ENCODE peak calls at places on chromosome 13, in five cellular contexts. One of them, this sample, is unnamed.

GRCh38 chr13:42211704-42212103 is 60.2 kb upstream of the AKAP11 start:
- DNase-seq in EL: peak
- DNase-seq in left ventricle myocardium superior: no peak
- DNase-seq in NCI-H146: no peak
- DNase-seq in T-helper 17 cell: no peak
- DNase-seq in this sample: no peak

GRCh38 chr13:90420683-90421082 is 926.8 kb upstream of the MIR17HG start:
- DNase-seq in NCI-H146: no peak
- DNase-seq in left ventricle myocardium superior: no peak
- DNase-seq in EL: no peak
- DNase-seq in T-helper 17 cell: no peak
- DNase-seq in this sample: no peak

GRCh38 chr13:49086711-49087110 is 111.0 kb downstream of the FNDC3A start:
- DNase-seq in T-helper 17 cell: no peak
- DNase-seq in NCI-H146: no peak
- DNase-seq in left ventricle myocardium superior: no peak
- DNase-seq in EL: peak
- DNase-seq in this sample: no peak

GRCh38 chr13:113853518-113854237 is 10.2 kb downstream of the GAS6 start:
- DNase-seq in EL: no peak
- DNase-seq in T-helper 17 cell: peak
- DNase-seq in NCI-H146: no peak
- DNase-seq in left ventricle myocardium superior: peak
- DNase-seq in this sample: no peak

GRCh38 chr13:25253702-25254101 is 33.6 kb downstream of the MTMR6 start:
- DNase-seq in T-helper 17 cell: no peak
- DNase-seq in NCI-H146: no peak
- DNase-seq in left ventricle myocardium superior: no peak
- DNase-seq in EL: no peak
- DNase-seq in this sample: no peak

GRCh38 chr13:78137404-78138142 is 218.9 kb upstream of the EDNRB start:
- DNase-seq in T-helper 17 cell: no peak
- DNase-seq in NCI-H146: peak
- DNase-seq in EL: peak
- DNase-seq in left ventricle myocardium superior: no peak
- DNase-seq in this sample: peak

GRCh38 chr13:110103026-110103425 is 203.9 kb downstream of the COL4A1 start:
- DNase-seq in NCI-H146: no peak
- DNase-seq in EL: no peak
- DNase-seq in T-helper 17 cell: no peak
- DNase-seq in left ventricle myocardium superior: no peak
- DNase-seq in this sample: no peak

GRCh38 chr13:50123862-50124535 is 108.8 kb downstream of the KCNRG start:
- DNase-seq in left ventricle myocardium superior: no peak
- DNase-seq in T-helper 17 cell: peak
- DNase-seq in NCI-H146: peak
- DNase-seq in EL: peak
- DNase-seq in this sample: peak

GRCh38 chr13:59340151-59340550 is 823.6 kb downstream of the DIAPH3 start:
- DNase-seq in left ventricle myocardium superior: no peak
- DNase-seq in EL: no peak
- DNase-seq in NCI-H146: no peak
- DNase-seq in T-helper 17 cell: no peak
- DNase-seq in this sample: no peak

GRCh38 chr13:66218583-66218982 is 1011.6 kb downstream of the PCDH9 start:
- DNase-seq in NCI-H146: no peak
- DNase-seq in left ventricle myocardium superior: no peak
- DNase-seq in T-helper 17 cell: no peak
- DNase-seq in EL: no peak
- DNase-seq in this sample: no peak

GRCh38 chr13:99215466-99215865 is 14.8 kb downstream of the UBAC2 start:
- DNase-seq in T-helper 17 cell: peak
- DNase-seq in NCI-H146: no peak
- DNase-seq in left ventricle myocardium superior: no peak
- DNase-seq in EL: no peak
- DNase-seq in this sample: no peak

GRCh38 chr13:107422421-107422820 is 792.9 kb downstream of the LIG4 start:
- DNase-seq in EL: no peak
- DNase-seq in T-helper 17 cell: no peak
- DNase-seq in NCI-H146: no peak
- DNase-seq in left ventricle myocardium superior: no peak
- DNase-seq in this sample: no peak

GRCh38 chr13:23753523-23753922 is 135.7 kb downstream of the MIPEP start:
- DNase-seq in EL: peak
- DNase-seq in T-helper 17 cell: no peak
- DNase-seq in NCI-H146: no peak
- DNase-seq in left ventricle myocardium superior: no peak
- DNase-seq in this sample: no peak

GRCh38 chr13:109151696-109152095 is 522.3 kb downstream of the MYO16 start:
- DNase-seq in EL: no peak
- DNase-seq in left ventricle myocardium superior: no peak
- DNase-seq in T-helper 17 cell: no peak
- DNase-seq in NCI-H146: no peak
- DNase-seq in this sample: no peak

GRCh38 chr13:48853381-48854102 is 122.2 kb upstream of the FNDC3A start:
- DNase-seq in T-helper 17 cell: no peak
- DNase-seq in EL: no peak
- DNase-seq in NCI-H146: no peak
- DNase-seq in left ventricle myocardium superior: no peak
- DNase-seq in this sample: no peak

GRCh38 chr13:72727417-72728289 is at the start of the genes BORA and MZT1:
- DNase-seq in NCI-H146: peak
- DNase-seq in T-helper 17 cell: peak
- DNase-seq in EL: peak
- DNase-seq in left ventricle myocardium superior: peak
- DNase-seq in this sample: peak

GRCh38 chr13:88183440-88183839 is 512.3 kb downstream of the SLITRK5 start:
- DNase-seq in EL: no peak
- DNase-seq in left ventricle myocardium superior: no peak
- DNase-seq in T-helper 17 cell: no peak
- DNase-seq in NCI-H146: no peak
- DNase-seq in this sample: no peak

GRCh38 chr13:110869231-110869804 is 45.6 kb downstream of the ANKRD10 start:
- DNase-seq in left ventricle myocardium superior: no peak
- DNase-seq in EL: peak
- DNase-seq in NCI-H146: peak
- DNase-seq in T-helper 17 cell: no peak
- DNase-seq in this sample: no peak

GRCh38 chr13:82661126-82661525 is 1221.1 kb downstream of the SLITRK1 start:
- DNase-seq in left ventricle myocardium superior: no peak
- DNase-seq in T-helper 17 cell: no peak
- DNase-seq in EL: no peak
- DNase-seq in NCI-H146: no peak
- DNase-seq in this sample: no peak

GRCh38 chr13:49023441-49023840 is 47.7 kb downstream of the FNDC3A start:
- DNase-seq in NCI-H146: no peak
- DNase-seq in EL: peak
- DNase-seq in T-helper 17 cell: no peak
- DNase-seq in left ventricle myocardium superior: no peak
- DNase-seq in this sample: no peak

GRCh38 chr13:33182729-33183128 is 102.8 kb downstream of the STARD13 start:
- DNase-seq in left ventricle myocardium superior: no peak
- DNase-seq in EL: no peak
- DNase-seq in NCI-H146: no peak
- DNase-seq in T-helper 17 cell: no peak
- DNase-seq in this sample: no peak

GRCh38 chr13:64333888-64334287 is 2896.2 kb downstream of the PCDH9 start:
- DNase-seq in T-helper 17 cell: no peak
- DNase-seq in NCI-H146: no peak
- DNase-seq in EL: no peak
- DNase-seq in left ventricle myocardium superior: no peak
- DNase-seq in this sample: no peak

GRCh38 chr13:113746143-113746525 is 12.9 kb upstream of the TMEM255B start:
- DNase-seq in NCI-H146: no peak
- DNase-seq in left ventricle myocardium superior: no peak
- DNase-seq in EL: no peak
- DNase-seq in T-helper 17 cell: no peak
- DNase-seq in this sample: no peak